ENCODE peak calls at places on chromosome 1, in seven cellular contexts. P is heart left ventricle, D is stomach, Z is IMR-90, G is esophagus squamous epithelium, S is Peyer's patch, M is uterus. E is an unnamed sample.

GRCh38 chr1:115062542-115063004 is 26.7 kb downstream of the TSPAN2 start:
- DNase-seq in P (peak; percentile 75), D (peak; percentile 64), Z (no peak), G (peak; percentile 25), S (peak; percentile 62), M (peak; percentile 43), E (no peak)

GRCh38 chr1:31583995-31584868 is 7.9 kb downstream of the TINAGL1 start:
- DNase-seq in P (peak; percentile 89), D (peak; percentile 94), Z (peak; percentile 53), G (no peak), S (no peak), M (peak; percentile 85), E (peak; percentile 95)

GRCh38 chr1:8839990-8840389 is 22.6 kb upstream of the RERE start:
- DNase-seq in P (no peak), D (no peak), Z (no peak), G (no peak), S (no peak), M (no peak), E (no peak)

GRCh38 chr1:175163702-175164101 is 28.9 kb downstream of the KIAA0040 start:
- DNase-seq in P (no peak), D (no peak), Z (no peak), G (no peak), S (no peak), M (no peak), E (no peak)

GRCh38 chr1:216553766-216554165 is 130.5 kb upstream of the USH2A start:
- DNase-seq in P (no peak), D (no peak), Z (peak; percentile 62), G (no peak), S (no peak), M (no peak), E (no peak)

GRCh38 chr1:52798331-52798730 is 44.2 kb upstream of the ZYG11A start:
- DNase-seq in P (no peak), D (no peak), Z (no peak), G (no peak), S (no peak), M (no peak), E (no peak)

GRCh38 chr1:246208120-246208519 is 299.0 kb downstream of the SMYD3 start:
- DNase-seq in P (no peak), D (no peak), Z (peak; percentile 74), G (no peak), S (no peak), M (no peak), E (no peak)

GRCh38 chr1:228397966-228398365 is 8.7 kb downstream of the TRIM11 start:
- DNase-seq in P (no peak), D (no peak), Z (no peak), G (no peak), S (no peak), M (no peak), E (no peak)

GRCh38 chr1:2016123-2016522 is 3.0 kb upstream of the GABRD start:
- DNase-seq in P (no peak), D (no peak), Z (no peak), G (no peak), S (no peak), M (no peak), E (no peak)

GRCh38 chr1:202014915-202015676 is 4.7 kb downstream of the ELF3 start:
- DNase-seq in P (no peak), D (peak; percentile 55), Z (no peak), G (no peak), S (peak; percentile 65), M (no peak), E (no peak)

GRCh38 chr1:32464191-32464715 is 619 bp upstream of the ZBTB8B start:
- DNase-seq in P (no peak), D (no peak), Z (peak; percentile 4), G (no peak), S (no peak), M (no peak), E (no peak)

GRCh38 chr1:208158640-208159541 is 85.3 kb downstream of the PLXNA2 start:
- DNase-seq in P (no peak), D (no peak), Z (no peak), G (no peak), S (peak; percentile 62), M (no peak), E (no peak)

GRCh38 chr1:109786531-109787021 is 22.9 kb upstream of the EPS8L3 start:
- DNase-seq in P (no peak), D (peak; percentile 25), Z (no peak), G (no peak), S (peak; percentile 80), M (peak; percentile 20), E (no peak)

GRCh38 chr1:224906340-224906739 is 23.1 kb upstream of the DNAH14 start:
- DNase-seq in P (no peak), D (no peak), Z (no peak), G (no peak), S (no peak), M (no peak), E (no peak)

GRCh38 chr1:164855930-164856329 is 296.9 kb downstream of the PBX1 start:
- DNase-seq in P (no peak), D (no peak), Z (no peak), G (no peak), S (no peak), M (no peak), E (no peak)

GRCh38 chr1:154869351-154870116 is 547 bp downstream of the KCNN3 start:
- DNase-seq in P (no peak), D (no peak), Z (peak; percentile 38), G (no peak), S (no peak), M (peak; percentile 77), E (no peak)

GRCh38 chr1:5887436-5888290 is 104.6 kb downstream of the NPHP4 start:
- DNase-seq in P (peak; percentile 52), D (no peak), Z (no peak), G (no peak), S (no peak), M (no peak), E (no peak)

GRCh38 chr1:5889901-5890300 is 102.3 kb downstream of the NPHP4 start:
- DNase-seq in P (peak; percentile 51), D (no peak), Z (no peak), G (no peak), S (no peak), M (no peak), E (no peak)

GRCh38 chr1:5889462-5889861 is 102.8 kb downstream of the NPHP4 start:
- DNase-seq in P (peak; percentile 59), D (no peak), Z (no peak), G (no peak), S (no peak), M (no peak), E (no peak)

GRCh38 chr1:5890346-5891106 is 101.7 kb downstream of the NPHP4 start:
- DNase-seq in P (peak; percentile 36), D (no peak), Z (no peak), G (no peak), S (no peak), M (no peak), E (no peak)

DNA sequence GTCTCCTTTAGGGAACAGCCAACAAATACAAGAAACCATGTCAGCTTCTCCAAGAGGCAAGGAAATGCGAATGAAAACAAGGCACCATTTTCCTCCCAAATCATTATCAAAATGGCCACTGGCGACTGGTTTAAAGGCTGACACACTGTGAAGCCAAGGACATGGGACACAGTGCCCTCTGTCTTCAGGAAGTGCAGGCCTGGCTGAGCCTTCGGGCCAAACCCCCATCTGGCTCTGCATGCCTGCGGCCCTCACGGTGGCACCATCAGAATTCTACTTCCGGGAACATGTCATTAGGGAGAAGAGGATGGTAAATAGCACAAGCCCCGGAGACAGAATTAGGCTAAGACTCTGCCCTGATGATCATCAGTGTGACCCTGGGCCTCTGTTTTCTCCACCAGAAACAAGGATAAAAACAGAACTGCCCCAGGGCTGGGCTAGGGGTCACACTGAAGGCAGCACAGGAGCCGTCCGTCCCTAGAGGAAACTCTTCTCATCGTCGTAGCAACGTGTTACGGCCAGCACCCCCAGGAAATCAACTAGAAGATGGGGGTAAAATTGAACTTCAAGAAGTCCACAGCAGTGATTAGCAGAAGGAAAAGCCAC is 103.5 kb downstream of the NPHP4 start:
- DNase-seq in P (peak; percentile 51), D (no peak), Z (no peak), G (no peak), S (no peak), M (no peak), E (no peak)
- TF ChIP-seq CTCF in P (no peak), D (no peak), Z (no peak), G (no peak), S (no peak), M (no peak), E (no peak)

GRCh38 chr1:110916669-110917306 is 43.8 kb downstream of the CD53 start:
- DNase-seq in P (no peak), D (no peak), Z (peak; percentile 19), G (no peak), S (no peak), M (no peak), E (no peak)
- TF ChIP-seq POLR2A in P (no peak), D (no peak), Z (no peak), G (no peak), S (no peak), M (no peak), E (no peak)

GRCh38 chr1:12472798-12473551 is 145.0 kb downstream of the DHRS3 start:
- DNase-seq in P (no peak), D (no peak), Z (no peak), G (no peak), S (no peak), M (no peak), E (no peak)
- H3K4me1 ChIP-seq in P (peaks cover 83% of the 10 kb centered on the region), D (peaks cover 74% of the 10 kb centered on the region), Z (peaks cover 19% of the 10 kb centered on the region), G (peaks cover 42% of the 10 kb centered on the region), S (peaks cover 3% of the 10 kb centered on the region), M (peaks cover 28% of the 10 kb centered on the region), E (peaks cover 12% of the 10 kb centered on the region)

GRCh38 chr1:205316179-205316578 is 5.4 kb downstream of the NUAK2 start:
- DNase-seq in P (no peak), D (no peak), Z (no peak), G (no peak), S (no peak), M (no peak), E (no peak)

GRCh38 chr1:205318231-205318991 is 3.1 kb downstream of the NUAK2 start:
- DNase-seq in P (no peak), D (no peak), Z (no peak), G (no peak), S (no peak), M (no peak), E (no peak)

GRCh38 chr1:205319081-205320018 is 2.2 kb downstream of the NUAK2 start:
- DNase-seq in P (no peak), D (peak; percentile 94), Z (peak; percentile 78), G (no peak), S (peak; percentile 82), M (peak; percentile 27), E (peak; percentile 89)

GRCh38 chr1:205314986-205315618 is 6.4 kb downstream of the NUAK2 start:
- DNase-seq in P (no peak), D (no peak), Z (no peak), G (no peak), S (no peak), M (no peak), E (no peak)

DNA sequence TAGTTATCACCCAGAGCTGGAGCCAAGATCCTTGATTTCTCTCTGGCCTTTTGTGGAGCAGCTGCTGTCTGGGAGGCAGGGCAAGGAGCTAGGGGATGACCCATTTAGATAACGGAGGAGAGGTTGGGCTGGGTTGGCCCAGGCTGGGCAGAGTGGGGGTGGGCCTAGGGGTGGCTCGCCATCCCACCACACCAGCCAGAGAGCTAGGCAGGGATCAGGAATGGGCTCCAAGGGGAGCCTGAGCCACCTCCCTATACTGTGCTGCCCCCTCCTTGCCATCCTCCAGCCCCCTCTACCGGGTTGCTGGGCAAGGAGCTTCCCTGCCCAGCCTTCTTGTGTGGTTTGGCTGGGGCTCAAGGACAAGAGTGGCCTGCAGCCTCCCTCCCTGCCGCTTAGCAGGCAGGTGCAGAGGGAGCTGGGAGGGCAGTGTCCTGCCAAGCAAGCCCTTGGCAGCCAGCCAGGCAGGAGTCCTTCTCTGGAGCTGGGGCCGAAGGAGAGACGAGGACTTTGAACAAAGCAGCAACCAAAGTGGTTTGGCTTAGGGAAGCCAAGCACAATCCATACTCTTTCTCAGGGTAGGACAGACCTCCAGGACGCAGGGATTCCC is 4.1 kb downstream of the NUAK2 start:
- DNase-seq in P (peak; percentile 91), D (peak; percentile 96), Z (no peak), G (no peak), S (peak; percentile 95), M (peak; percentile 42), E (peak; percentile 96)
- TF ChIP-seq CTCF in P (no peak), D (peak; percentile 17), Z (no peak), G (no peak), S (no peak), M (no peak), E (no peak)

E was measured in adrenal gland.